ENCODE peak calls at places on chromosomes 7 and 10, in eight cellular contexts. U, M, W, L, J, V, I and D are unnamed samples.

GRCh38 chr7:35545831-35546230 is 149.1 kb downstream of the HERPUD2 start:
- DNase-seq in W (no peak), L (no peak), I (no peak), V (no peak), M (no peak), U (no peak), J (no peak), D (no peak)

GRCh38 chr7:74462707-74463100 is 9.0 kb downstream of the GTF2IRD1 start:
- DNase-seq in J (no peak), M (no peak), W (no peak), L (no peak), V (no peak), U (no peak), I (no peak), D (peak; percentile 38)

GRCh38 chr7:154451480-154452457 is 399.6 kb downstream of the DPP6 start:
- DNase-seq in V (peak; percentile 15), L (no peak), J (no peak), M (no peak), W (no peak), I (no peak), U (no peak), D (no peak)

GRCh38 chr10:105094048-105094447 is 453.0 kb downstream of the SORCS3 start:
- DNase-seq in W (no peak), J (no peak), V (no peak), I (no peak), L (no peak), M (no peak), U (no peak), D (no peak)

GRCh38 chr7:90461216-90461615 is 8.2 kb upstream of the PTTG1IP2 start:
- DNase-seq in I (no peak), W (peak; percentile 42), J (no peak), V (no peak), U (no peak), L (peak; percentile 10), M (no peak), D (peak; percentile 46)

GRCh38 chr10:95346715-95347401 is 56.1 kb upstream of the PDLIM1 start:
- DNase-seq in U (no peak), W (no peak), L (peak; percentile 76), J (no peak), I (no peak), M (no peak), V (no peak), D (no peak)

GRCh38 chr10:6059506-6059905 is 2.7 kb downstream of the IL2RA start:
- DNase-seq in V (no peak), M (no peak), L (no peak), U (no peak), W (no peak), J (no peak), I (peak; percentile 18), D (no peak)

GRCh38 chr10:124339951-124340760 is 78.6 kb downstream of the OAT start:
- DNase-seq in I (no peak), L (peak; percentile 74), M (no peak), V (no peak), J (peak; percentile 53), W (peak; percentile 94), U (no peak), D (no peak)

GRCh38 chr10:67098460-67098859 is 172.6 kb downstream of the LRRTM3 start:
- DNase-seq in L (no peak), I (no peak), J (no peak), W (peak; percentile 14), U (no peak), V (no peak), M (no peak), D (no peak)

GRCh38 chr7:34596887-34597286 is 61.1 kb upstream of the NPSR1 start:
- DNase-seq in J (no peak), U (no peak), W (peak; percentile 29), V (no peak), M (no peak), I (no peak), L (no peak), D (no peak)

GRCh38 chr7:139825666-139826290 is 3.3 kb upstream of the TBXAS1 start:
- DNase-seq in M (no peak), U (no peak), W (peak; percentile 48), V (no peak), J (no peak), L (peak; percentile 72), I (no peak), D (no peak)